ENCODE peak calls at places on chromosomes 3 and 15, in five cellular contexts. J is HepG2, I is Panc1, C is transverse colon, S is upper lobe of left lung. M is an unnamed sample.

GRCh38 chr3:141797167-141797773 is 34.1 kb downstream of the GRK7 start:
- DNase-seq in J (no peak), I (no peak), C (peak), S (peak), M (peak)

GRCh38 chr15:85556618-85556895 is 176.2 kb downstream of the AKAP13 start:
- DNase-seq in J (no peak), I (no peak), C (no peak), S (no peak), M (no peak)

GRCh38 chr3:193040836-193041672 is 123.4 kb upstream of the MB21D2 start:
- DNase-seq in J (peak), I (peak), C (no peak), S (no peak), M (peak)

GRCh38 chr15:76996526-76997401 is 1.8 kb downstream of the PSTPIP1 start:
- DNase-seq in J (no peak), I (no peak), C (no peak), S (peak), M (no peak)

GRCh38 chr15:41671656-41672636 is 11.7 kb downstream of the MGA start:
- DNase-seq in J (no peak), I (no peak), C (no peak), S (no peak), M (no peak)

GRCh38 chr3:18443670-18444596 is 18.8 kb upstream of the SATB1 start:
- DNase-seq in J (no peak), I (no peak), C (peak), S (peak), M (peak)

GRCh38 chr15:79310612-79310984 is 314 bp upstream of the TMED3 start:
- DNase-seq in J (peak), I (no peak), C (no peak), S (no peak), M (no peak)

GRCh38 chr3:66037330-66037985 is 1.3 kb downstream of the MAGI1 start:
- DNase-seq in J (peak), I (no peak), C (peak), S (peak), M (no peak)

GRCh38 chr3:55481918-55482495 is 5.1 kb downstream of the WNT5A start:
- DNase-seq in J (no peak), I (no peak), C (no peak), S (peak), M (no peak)

GRCh38 chr3:194486540-194487288 is at the start of gene ATP13A3:
- DNase-seq in J (peak), I (no peak), C (peak), S (peak), M (peak)

GRCh38 chr3:111596328-111596727 is 1.2 kb upstream of the ZBED2 start:
- DNase-seq in J (no peak), I (no peak), C (no peak), S (no peak), M (no peak)

GRCh38 chr15:34613997-34614396 is 30.5 kb upstream of the GOLGA8B start:
- DNase-seq in J (no peak), I (no peak), C (no peak), S (no peak), M (no peak)

GRCh38 chr3:5037828-5038227 is 58.6 kb downstream of the BHLHE40 start:
- DNase-seq in J (no peak), I (no peak), C (no peak), S (no peak), M (no peak)

GRCh38 chr15:65903296-65904073 is 34.2 kb downstream of the RAB11A start:
- DNase-seq in J (peak), I (no peak), C (no peak), S (no peak), M (no peak)

GRCh38 chr3:155102329-155102728 is 22.2 kb downstream of the MME start:
- DNase-seq in J (no peak), I (no peak), C (no peak), S (no peak), M (no peak)

GRCh38 chr15:77506311-77507150 is 85.8 kb downstream of the HMG20A start:
- DNase-seq in J (no peak), I (no peak), C (peak), S (peak), M (no peak)

GRCh38 chr3:1087066-1087555 is 5.7 kb upstream of the CNTN6 start:
- DNase-seq in J (no peak), I (no peak), C (no peak), S (no peak), M (no peak)

GRCh38 chr3:133472242-133472641 is 72.4 kb downstream of the BFSP2 start:
- DNase-seq in J (no peak), I (no peak), C (peak), S (peak), M (no peak)

GRCh38 chr15:38991701-38992100 is 427.1 kb upstream of the RASGRP1 start:
- DNase-seq in J (no peak), I (no peak), C (no peak), S (no peak), M (no peak)

GRCh38 chr3:176521531-176522175 is 675.6 kb downstream of the TBL1XR1 start:
- DNase-seq in J (no peak), I (no peak), C (no peak), S (no peak), M (no peak)

GRCh38 chr15:92226020-92226612 is 167.6 kb upstream of the ST8SIA2 start:
- DNase-seq in J (peak), I (no peak), C (no peak), S (no peak), M (no peak)

GRCh38 chr15:62618432-62618831 is 424.1 kb upstream of the TPM1 start:
- DNase-seq in J (no peak), I (no peak), C (no peak), S (no peak), M (no peak)

GRCh38 chr3:127542441-127542952 is 48.0 kb downstream of the TPRA1 start:
- DNase-seq in J (peak), I (no peak), C (peak), S (peak), M (no peak)

GRCh38 chr3:18559323-18559972 is 134.3 kb upstream of the SATB1 start:
- DNase-seq in J (peak), I (peak), C (peak), S (no peak), M (no peak)

GRCh38 chr3:13088020-13089006 is 15.1 kb upstream of the IQSEC1 start:
- DNase-seq in J (no peak), I (no peak), C (peak), S (no peak), M (no peak)

GRCh38 chr3:30443756-30444673 is 162.4 kb upstream of the TGFBR2 start:
- DNase-seq in J (no peak), I (no peak), C (no peak), S (no peak), M (no peak)

GRCh38 chr3:64238971-64239667 is 13.9 kb upstream of the PRICKLE2 start:
- DNase-seq in J (peak), I (no peak), C (peak), S (peak), M (no peak)

GRCh38 chr3:61589856-61590255 is 28.5 kb downstream of the PTPRG start:
- DNase-seq in J (no peak), I (no peak), C (no peak), S (no peak), M (no peak)

GRCh38 chr15:82587805-82588204 is 47.5 kb upstream of the RPS17 start:
- DNase-seq in J (no peak), I (no peak), C (no peak), S (no peak), M (no peak)

GRCh38 chr3:61864886-61865285 is 303.5 kb downstream of the PTPRG start:
- DNase-seq in J (no peak), I (no peak), C (no peak), S (no peak), M (no peak)

GRCh38 chr15:36882487-36883108 is 217.8 kb downstream of the MEIS2 start:
- DNase-seq in J (no peak), I (no peak), C (no peak), S (peak), M (no peak)

GRCh38 chr15:36886135-36887011 is 214.0 kb downstream of the MEIS2 start:
- DNase-seq in J (no peak), I (no peak), C (no peak), S (no peak), M (no peak)

GRCh38 chr15:36885709-36886108 is 214.6 kb downstream of the MEIS2 start:
- DNase-seq in J (no peak), I (no peak), C (no peak), S (no peak), M (no peak)

GRCh38 chr15:36884404-36885335 is 215.7 kb downstream of the MEIS2 start:
- DNase-seq in J (no peak), I (no peak), C (no peak), S (no peak), M (no peak)

DNA sequence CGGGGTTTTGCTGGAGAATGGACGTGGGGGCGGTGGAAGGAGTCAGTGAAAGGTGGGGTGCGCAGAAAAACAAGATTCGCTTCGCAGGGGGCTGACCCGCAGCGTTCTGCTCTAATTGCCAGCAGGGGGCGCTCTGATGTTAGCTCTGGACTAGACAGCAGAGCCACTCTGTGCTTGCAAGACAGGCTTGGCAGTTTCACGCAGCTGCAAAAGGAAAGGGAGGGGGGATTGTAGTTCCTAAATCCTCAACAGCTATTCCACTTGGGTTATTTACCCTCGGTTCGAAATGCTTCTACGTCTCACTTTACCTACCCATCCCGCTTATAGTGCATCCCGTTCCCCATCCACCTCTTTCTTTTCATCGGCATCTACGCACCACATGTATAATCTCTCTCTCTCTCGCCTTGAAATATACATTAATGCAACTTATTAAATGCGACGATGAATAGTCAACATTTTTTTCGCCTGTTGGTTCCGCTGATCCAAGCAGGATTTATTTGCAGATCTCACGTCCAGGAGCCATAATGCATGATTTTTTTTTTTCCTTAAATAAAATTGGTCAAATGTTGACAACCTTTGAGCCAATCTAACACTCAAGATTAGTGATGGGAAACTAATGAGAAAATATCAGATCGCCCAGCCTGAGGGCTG is 216.5 kb downstream of the MEIS2 start:
- DNase-seq in J (peak), I (peak), C (peak), S (no peak), M (peak)
- TF ChIP-seq POLR2AphosphoS5 in J (no peak), I (no peak), C (no peak), S (no peak), M (no peak)

GRCh38 chr15:74220475-74221248 is 15.5 kb upstream of the CCDC33 start:
- DNase-seq in J (no peak), I (no peak), C (no peak), S (no peak), M (no peak)
- TF ChIP-seq POLR2AphosphoS5 in J (no peak), I (no peak), C (no peak), S (no peak), M (no peak)

DNA sequence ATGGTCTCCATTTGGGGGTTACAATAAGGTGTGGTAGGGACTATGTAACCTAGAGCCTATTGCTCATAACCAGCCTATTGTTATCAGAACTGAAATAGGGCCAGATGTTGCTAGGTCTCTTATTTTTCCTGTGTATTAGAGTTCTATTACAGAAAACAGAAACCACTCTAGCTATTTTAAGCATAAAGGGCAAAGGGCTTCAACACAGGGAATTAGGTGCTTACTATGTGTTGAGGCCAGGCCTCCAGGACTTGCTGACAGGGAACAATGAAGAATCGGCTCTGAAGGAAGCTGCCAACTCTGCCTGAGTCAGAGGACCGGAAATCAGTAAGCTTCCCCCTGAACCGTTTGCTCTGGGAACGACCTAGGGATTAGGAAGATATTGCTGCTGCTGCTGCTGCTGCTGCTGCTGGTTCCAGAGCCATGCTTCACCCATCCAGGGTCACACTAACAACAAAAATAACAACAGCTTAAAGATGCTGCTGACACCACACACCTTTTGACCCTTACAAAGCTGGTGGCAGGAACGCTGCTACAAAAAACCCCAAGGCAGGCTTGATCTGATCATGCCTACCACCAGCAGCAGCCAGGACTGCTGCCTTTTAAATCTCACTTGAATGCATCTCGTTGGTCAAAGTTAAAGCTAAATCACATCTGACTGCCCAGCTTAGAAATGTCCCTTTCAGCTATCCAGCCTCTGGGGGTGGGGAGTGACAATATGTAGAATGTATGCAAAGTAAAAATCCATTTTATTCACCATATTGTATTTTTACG is 276.9 kb upstream of the IL12A start:
- DNase-seq in J (no peak), I (peak), C (no peak), S (no peak), M (no peak)
- TF ChIP-seq POLR2AphosphoS5 in J (no peak), I (no peak), C (no peak), S (no peak), M (no peak)

DNA sequence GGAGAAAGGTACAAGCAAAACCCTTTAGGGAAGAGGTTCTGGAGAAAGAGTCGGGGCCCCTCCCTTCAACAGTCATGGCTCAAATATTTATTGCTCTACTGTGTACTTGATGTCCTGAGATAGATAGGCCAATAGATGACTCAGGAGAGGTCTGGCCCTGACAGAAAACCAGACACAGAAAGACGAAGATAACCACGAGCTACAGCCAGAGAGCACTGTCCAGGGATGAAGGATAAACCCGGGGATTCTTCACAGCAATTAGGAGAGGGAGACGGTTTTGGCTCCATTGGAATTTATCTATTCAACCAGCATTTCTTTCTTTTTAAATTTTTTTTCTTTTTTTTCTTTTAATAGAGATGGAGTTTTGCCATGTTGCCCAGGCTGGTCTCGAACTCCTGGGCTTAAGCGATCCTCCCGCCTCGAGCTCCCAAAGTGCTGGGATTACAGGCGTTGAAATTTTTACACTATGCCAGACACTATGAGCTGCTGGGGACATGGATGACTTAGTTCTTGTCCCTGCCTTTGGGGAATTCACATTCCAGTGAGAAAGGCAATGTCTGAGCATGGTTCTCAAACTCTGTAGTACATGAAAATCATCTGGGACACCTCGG is 4.6 kb upstream of the CIDEC start:
- DNase-seq in J (peak), I (peak), C (no peak), S (no peak), M (no peak)
- TF ChIP-seq POLR2AphosphoS5 in J (no peak), I (no peak), C (no peak), S (no peak), M (no peak)

GRCh38 chr15:29669823-29670222 is 152.4 kb downstream of the TJP1 start:
- DNase-seq in J (no peak), I (no peak), C (no peak), S (no peak), M (no peak)

GRCh38 chr15:29671308-29671981 is 150.8 kb downstream of the TJP1 start:
- DNase-seq in J (no peak), I (no peak), C (no peak), S (no peak), M (no peak)

GRCh38 chr15:29670266-29670665 is 152.0 kb downstream of the TJP1 start:
- DNase-seq in J (no peak), I (no peak), C (no peak), S (no peak), M (no peak)

GRCh38 chr15:29672446-29672845 is 149.8 kb downstream of the TJP1 start:
- DNase-seq in J (no peak), I (no peak), C (no peak), S (no peak), M (no peak)

GRCh38 chr15:29670945-29671307 is 151.3 kb downstream of the TJP1 start:
- DNase-seq in J (peak), I (peak), C (peak), S (no peak), M (no peak)
- TF ChIP-seq POLR2AphosphoS5 in J (no peak), I (no peak), C (no peak), S (no peak), M (no peak)

DNA sequence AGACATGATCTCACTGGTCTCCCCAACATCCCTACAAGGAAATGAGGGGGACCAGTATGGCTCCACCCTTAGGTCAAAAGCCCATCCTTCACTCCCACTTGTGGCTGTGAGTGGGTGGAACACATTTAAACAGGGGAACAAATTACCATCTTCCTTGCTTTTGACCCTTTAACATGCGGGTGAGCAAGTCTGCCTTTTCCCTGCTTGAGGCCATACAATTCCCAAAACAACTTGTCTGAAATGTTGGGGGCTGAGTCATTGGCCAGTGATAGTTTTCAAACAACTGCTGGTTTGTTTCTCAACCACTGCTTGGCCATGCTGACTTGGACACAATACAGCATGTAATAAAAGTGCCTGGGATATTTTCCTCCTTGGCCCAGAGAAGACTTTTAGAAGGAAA is 39.6 kb downstream of the COL8A1 start:
- DNase-seq in J (no peak), I (no peak), C (no peak), S (no peak), M (no peak)
- TF ChIP-seq POLR2AphosphoS5 in J (no peak), I (no peak), C (peak), S (no peak), M (no peak)

DNA sequence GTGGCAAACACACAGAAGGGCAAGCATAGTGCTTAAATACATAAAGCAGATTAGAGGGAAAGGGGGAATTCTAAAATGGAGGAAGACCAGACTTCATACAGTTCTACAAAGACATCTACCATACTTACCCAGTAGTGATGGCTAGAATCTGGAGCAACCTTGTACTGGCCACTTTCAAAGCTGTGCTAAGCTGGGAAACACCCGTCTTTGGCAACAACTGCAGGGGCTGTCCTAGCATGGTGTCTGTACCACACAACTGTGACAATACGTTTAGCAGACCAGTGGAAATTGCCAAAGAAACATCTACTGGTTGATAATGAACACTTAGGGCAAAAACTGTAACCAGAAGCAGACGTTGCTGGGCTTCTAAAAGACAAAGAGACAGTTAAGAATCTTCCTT is 97.0 kb downstream of the FBXL22 start:
- DNase-seq in J (no peak), I (no peak), C (no peak), S (no peak), M (no peak)
- TF ChIP-seq POLR2AphosphoS5 in J (no peak), I (no peak), C (no peak), S (no peak), M (no peak)

M was measured in GM12891.